ENCODE peak calls at places on chromosomes 6 and 20, in ten cellular contexts. F, S, Z, K, W, O, G, M, I and P are unnamed samples. For H3K36me3, the result is how much of the 10 kb centered on the place peaks cover.

GRCh38 chr6:157841211-157841840 is 18.3 kb downstream of the SNX9 start:
- DNase-seq in W (no peak), F (no peak), S (no peak), G (no peak), O (peak), K (no peak), I (no peak), Z (peak), M (no peak), P (no peak)

GRCh38 chr6:71080793-71081192 is 123.9 kb upstream of the B3GAT2 start:
- DNase-seq in F (peak), W (no peak), I (no peak), G (no peak), M (no peak), K (no peak), O (no peak), Z (no peak), S (peak), P (no peak)

GRCh38 chr20:12068146-12068545 is 150.5 kb downstream of the BTBD3 start:
- DNase-seq in F (peak), I (no peak), G (peak), O (no peak), W (no peak), S (no peak), K (peak), M (no peak), Z (no peak), P (no peak)

GRCh38 chr6:143803769-143804540 is 39.2 kb upstream of the LTV1 start:
- DNase-seq in S (no peak), M (no peak), F (no peak), I (no peak), Z (no peak), W (no peak), G (no peak), O (no peak), K (no peak), P (no peak)

GRCh38 chr6:93388070-93388469 is 31.3 kb downstream of the EPHA7 start:
- DNase-seq in O (no peak), I (no peak), S (no peak), W (no peak), F (no peak), G (no peak), M (no peak), Z (no peak), K (no peak), P (no peak)

GRCh38 chr6:152273638-152274037 is 363.5 kb downstream of the SYNE1 start:
- DNase-seq in O (no peak), F (peak), M (no peak), S (no peak), W (no peak), Z (no peak), K (no peak), I (no peak), G (peak), P (no peak)

GRCh38 chr20:44704551-44704971 is 10.6 kb upstream of the CCN5 start:
- DNase-seq in K (no peak), W (no peak), O (no peak), S (no peak), I (no peak), G (no peak), F (peak), Z (no peak), M (no peak), P (no peak)

GRCh38 chr6:132764370-132764769 is 6.7 kb upstream of the VNN2 start:
- DNase-seq in O (peak), M (peak), G (peak), I (no peak), K (peak), F (peak), Z (no peak), S (peak), W (no peak), P (no peak)

GRCh38 chr6:160293844-160294243 is 35.2 kb upstream of the SLC22A2 start:
- DNase-seq in Z (no peak), I (peak), K (no peak), M (peak), W (no peak), F (no peak), S (no peak), O (peak), G (peak), P (no peak)

GRCh38 chr20:45964024-45964423 is 8.0 kb downstream of the ZNF335 start:
- DNase-seq in K (no peak), F (no peak), G (no peak), I (no peak), Z (no peak), M (no peak), S (no peak), O (no peak), W (no peak), P (no peak)

GRCh38 chr6:54003316-54003715 is 107.9 kb upstream of the MLIP start:
- DNase-seq in I (no peak), W (no peak), Z (no peak), G (no peak), M (no peak), O (no peak), S (no peak), K (no peak), F (no peak), P (no peak)

GRCh38 chr20:58073945-58074920 is 154.2 kb downstream of the ANKRD60 start:
- DNase-seq in M (peak), I (no peak), S (peak), W (no peak), G (no peak), Z (no peak), F (peak), K (no peak), O (no peak), P (no peak)

GRCh38 chr20:36779656-36780025 is 6.1 kb upstream of the DSN1 start:
- DNase-seq in I (no peak), G (peak), K (no peak), M (no peak), O (no peak), S (no peak), F (no peak), W (no peak), Z (no peak), P (no peak)

GRCh38 chr6:4804095-4804494 is 27.9 kb downstream of the CDYL start:
- DNase-seq in I (no peak), G (no peak), M (peak), F (peak), W (no peak), Z (no peak), K (no peak), S (peak), O (no peak), P (no peak)

GRCh38 chr6:41508479-41508878 is 37.7 kb upstream of the FOXP4 start:
- DNase-seq in M (no peak), F (no peak), W (no peak), K (no peak), G (no peak), I (no peak), Z (no peak), S (no peak), O (no peak), P (no peak)

GRCh38 chr6:105380634-105381033 is 22.2 kb downstream of the PREP start:
- DNase-seq in O (no peak), M (no peak), W (no peak), I (no peak), G (no peak), Z (no peak), K (no peak), F (no peak), S (no peak), P (no peak)

GRCh38 chr6:17719323-17720041 is 12.8 kb upstream of the NUP153 start:
- DNase-seq in S (no peak), M (no peak), I (no peak), G (no peak), K (no peak), Z (no peak), F (no peak), W (no peak), O (no peak), P (no peak)

GRCh38 chr6:151082079-151082478 is 157.7 kb upstream of the AKAP12 start:
- DNase-seq in Z (peak), K (no peak), G (no peak), S (no peak), W (no peak), F (peak), I (no peak), O (no peak), M (no peak), P (no peak)

GRCh38 chr6:107439418-107439817 is 19.9 kb downstream of the PDSS2 start:
- DNase-seq in G (no peak), S (no peak), Z (no peak), M (no peak), K (no peak), W (no peak), I (no peak), F (no peak), O (no peak), P (no peak)

GRCh38 chr6:23320588-23320987 is 751.2 kb downstream of the HDGFL1 start:
- DNase-seq in F (no peak), K (no peak), I (no peak), Z (no peak), W (no peak), S (no peak), O (no peak), G (no peak), M (no peak), P (no peak)

GRCh38 chr6:111260570-111261298 is 173.4 kb downstream of the SLC16A10 start:
- DNase-seq in S (no peak), Z (no peak), W (no peak), K (no peak), F (peak), M (no peak), O (no peak), I (no peak), G (no peak), P (no peak)

DNA sequence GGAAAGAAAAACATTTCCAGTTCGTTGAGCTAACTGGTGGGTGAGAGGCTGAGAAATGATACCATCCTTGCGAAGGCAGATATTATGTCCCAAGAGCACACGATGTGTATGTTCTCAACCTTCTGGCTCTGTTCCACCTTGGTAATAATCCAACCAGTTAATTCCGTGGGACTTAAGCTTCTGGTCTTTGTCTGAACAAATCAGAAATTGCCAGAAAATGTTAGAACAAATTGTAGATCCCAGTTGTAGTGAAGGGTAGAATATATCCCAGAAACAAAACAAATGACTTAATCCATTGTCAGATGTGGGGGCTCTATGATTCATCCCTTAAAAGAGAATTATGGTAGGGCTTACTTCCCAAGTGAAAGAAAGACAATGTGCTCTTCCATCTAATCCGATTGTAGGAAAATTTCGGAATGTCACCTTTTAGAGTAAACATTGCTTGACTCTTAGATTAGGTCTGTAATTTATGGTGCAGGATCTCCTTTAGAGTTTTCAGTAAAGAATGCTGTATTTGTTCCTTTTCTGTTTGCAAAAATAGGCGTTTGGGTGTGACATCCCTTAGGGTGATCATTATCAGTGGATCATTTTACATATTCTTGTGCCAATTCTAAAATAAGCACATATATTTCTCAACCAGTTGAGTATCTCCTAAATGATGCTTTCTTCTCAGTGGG is 234.5 kb upstream of the ZNF217 start:
- DNase-seq in S (peak), Z (peak), W (no peak), I (peak), G (no peak), O (no peak), F (peak), M (no peak), K (peak), P (no peak)
- H3K4me3 ChIP-seq in S (peak), Z (peak), W (peak), I (no peak), G (no peak), O (peak), F (peak), M (no peak), K (peak), P (peak)

DNA sequence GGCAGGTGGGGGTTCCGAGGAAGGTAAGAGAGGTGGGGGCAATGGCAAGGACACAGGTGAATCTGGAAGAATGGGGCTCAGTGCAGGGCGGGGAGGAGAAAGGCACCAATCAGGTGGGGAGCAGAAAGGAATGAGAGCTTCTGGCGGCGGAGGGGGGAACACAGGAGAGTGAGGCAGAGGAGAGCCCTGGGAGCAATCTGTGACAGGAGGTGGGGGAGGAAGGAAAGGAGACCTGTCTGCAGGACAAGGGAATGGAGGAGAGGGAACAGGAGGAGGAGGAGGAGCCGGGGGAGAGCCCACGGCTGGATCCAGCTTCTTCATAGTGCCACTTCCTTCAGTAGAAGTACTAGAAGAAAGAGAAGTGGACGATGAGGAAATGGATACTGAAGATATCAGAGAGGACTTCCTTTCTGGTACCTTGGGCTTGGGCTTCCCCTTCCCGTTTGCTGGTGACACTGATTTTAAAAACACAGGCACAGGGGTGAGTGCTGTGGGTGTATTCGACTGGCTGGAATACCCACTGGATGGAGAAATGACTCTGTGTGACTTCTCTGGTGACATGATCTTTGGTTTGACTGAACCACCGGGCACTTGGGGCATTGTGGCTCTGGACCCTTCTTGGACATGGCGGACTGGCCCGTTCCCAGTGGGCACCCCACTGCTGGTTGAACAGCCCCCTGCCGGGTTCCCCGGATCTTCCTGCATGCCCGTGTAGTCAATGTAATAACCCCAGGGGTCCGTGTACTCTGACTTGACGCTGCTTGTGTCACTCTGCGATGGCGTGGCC is 27.4 kb downstream of the HEBP2 start:
- DNase-seq in Z (no peak), F (no peak), M (no peak), S (no peak), G (no peak), K (no peak), O (no peak), I (no peak), W (no peak), P (no peak)
- H3K27ac ChIP-seq in Z (no peak), F (no peak), M (no peak), S (no peak), G (no peak), K (no peak), O (no peak), I (no peak), W (no peak), P (no peak)

GRCh38 chr6:33441457-33441856 is 12.9 kb upstream of the ZBTB9 start:
- DNase-seq in F (no peak), M (no peak), G (no peak), I (no peak), W (no peak), S (no peak), O (no peak), Z (no peak), K (no peak), P (no peak)

GRCh38 chr6:33438978-33439594 is 15.3 kb upstream of the ZBTB9 start:
- DNase-seq in G (no peak), Z (no peak), F (no peak), M (no peak), O (no peak), S (no peak), I (no peak), K (no peak), W (no peak), P (peak)

GRCh38 chr6:33439956-33440648 is 14.3 kb upstream of the ZBTB9 start:
- DNase-seq in F (no peak), I (no peak), Z (no peak), O (no peak), W (no peak), M (no peak), G (no peak), K (no peak), S (no peak), P (no peak)

GRCh38 chr6:33442283-33442682 is 12.1 kb upstream of the ZBTB9 start:
- DNase-seq in F (no peak), M (no peak), G (no peak), S (no peak), K (no peak), W (no peak), O (no peak), Z (no peak), I (no peak), P (no peak)

GRCh38 chr6:33440649-33441309 is 13.6 kb upstream of the ZBTB9 start:
- DNase-seq in S (no peak), I (no peak), W (no peak), G (no peak), O (no peak), F (no peak), K (no peak), M (no peak), Z (no peak), P (no peak)
- H3K36me3 ChIP-seq in S (under half), I (under half), W (half or more), G (under half), O (half or more), F (under half), K (half or more), M (under half), Z (under half), P (under half)

GRCh38 chr20:19048898-19049889 is 163.2 kb upstream of the SLC24A3 start:
- DNase-seq in S (no peak), W (no peak), G (no peak), Z (no peak), M (no peak), F (no peak), K (no peak), I (no peak), O (no peak), P (no peak)

GRCh38 chr20:19045366-19045765 is 167.1 kb upstream of the SLC24A3 start:
- DNase-seq in K (peak), Z (no peak), O (no peak), F (no peak), M (no peak), I (no peak), G (no peak), W (no peak), S (no peak), P (no peak)

GRCh38 chr20:19047951-19048296 is 164.5 kb upstream of the SLC24A3 start:
- DNase-seq in W (no peak), M (no peak), G (no peak), K (no peak), F (no peak), I (peak), O (no peak), S (no peak), Z (no peak), P (no peak)

GRCh38 chr20:19047040-19047950 is 165.1 kb upstream of the SLC24A3 start:
- DNase-seq in W (no peak), G (no peak), O (peak), F (no peak), Z (no peak), K (no peak), I (peak), S (no peak), M (peak), P (no peak)
- H3K4me3 ChIP-seq in W (no peak), G (no peak), O (no peak), F (no peak), Z (no peak), K (no peak), I (no peak), S (no peak), M (no peak), P (no peak)

GRCh38 chr6:7204726-7205125 is 97.0 kb downstream of the RREB1 start:
- DNase-seq in G (no peak), M (no peak), W (no peak), I (no peak), K (no peak), Z (no peak), O (no peak), F (peak), S (no peak), P (no peak)

GRCh38 chr6:7201444-7201731 is 93.6 kb downstream of the RREB1 start:
- DNase-seq in M (no peak), S (no peak), F (no peak), O (no peak), W (no peak), Z (no peak), I (no peak), K (no peak), G (no peak), P (no peak)

GRCh38 chr6:7200598-7201443 is 93.1 kb downstream of the RREB1 start:
- DNase-seq in I (peak), G (no peak), W (no peak), F (no peak), M (peak), S (no peak), O (peak), Z (no peak), K (no peak), P (no peak)

GRCh38 chr6:7201732-7202541 is 94.2 kb downstream of the RREB1 start:
- DNase-seq in F (no peak), W (no peak), S (no peak), O (peak), K (no peak), Z (no peak), M (peak), I (no peak), G (no peak), P (no peak)

DNA sequence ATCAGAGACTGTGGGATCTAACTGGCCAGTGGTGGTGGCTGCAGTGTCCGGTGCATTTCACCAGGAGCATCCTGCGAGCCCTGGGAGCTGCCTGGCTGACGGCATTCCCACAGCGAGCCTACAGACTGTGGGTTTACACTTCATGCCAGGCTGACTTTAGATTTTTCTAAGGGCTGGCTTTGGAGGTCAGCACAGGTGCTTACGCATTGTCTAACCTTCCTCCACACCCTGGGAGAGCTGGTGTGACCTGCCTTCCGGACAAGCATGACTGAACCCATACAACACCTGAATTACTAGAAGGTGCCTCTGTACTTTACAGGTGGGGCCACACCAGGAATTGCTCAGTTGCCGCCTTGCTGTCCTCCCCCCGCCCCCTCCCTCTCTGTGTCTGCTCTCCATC is 96.2 kb downstream of the RREB1 start:
- DNase-seq in F (no peak), M (peak), O (no peak), I (no peak), G (no peak), S (no peak), Z (no peak), K (no peak), W (no peak), P (no peak)
- H3K27ac ChIP-seq in F (no peak), M (peak), O (peak), I (no peak), G (no peak), S (no peak), Z (no peak), K (no peak), W (no peak), P (no peak)

DNA sequence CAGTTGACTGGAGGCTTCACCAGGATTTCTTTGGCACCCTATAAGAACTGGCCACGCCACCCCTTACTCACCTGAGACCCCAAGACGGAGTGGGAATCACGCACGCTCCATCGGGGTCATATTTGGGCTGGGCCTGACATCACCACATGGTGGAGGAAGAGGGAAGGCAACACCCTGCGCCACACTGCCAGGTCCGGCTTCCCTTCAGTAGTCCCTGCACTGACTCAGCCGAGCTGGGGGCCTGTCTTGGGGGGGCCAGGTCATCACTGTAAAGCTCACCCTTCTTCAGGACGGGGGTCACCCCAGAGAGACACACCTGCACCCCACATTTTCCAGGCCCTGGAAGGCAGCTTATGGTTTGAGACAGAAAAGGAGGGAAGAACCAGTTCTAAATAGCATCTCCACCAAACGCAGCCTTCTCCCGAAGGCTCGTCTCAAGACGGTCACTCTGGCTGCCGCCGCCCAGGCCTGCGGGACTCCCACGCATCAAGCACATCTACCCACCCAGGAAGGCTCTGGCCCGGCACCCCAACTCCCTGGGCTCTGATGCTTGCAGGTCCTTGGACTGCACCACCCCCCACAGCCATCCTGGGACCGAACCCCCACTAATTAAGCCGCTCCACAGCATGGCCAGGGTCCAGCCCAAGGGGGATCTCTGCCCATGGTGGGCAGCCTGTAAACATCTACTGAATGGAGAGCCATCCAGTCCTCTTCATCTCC is 51.8 kb downstream of the GINS1 start:
- DNase-seq in I (no peak), W (no peak), O (no peak), G (no peak), F (no peak), Z (no peak), M (no peak), S (no peak), K (no peak), P (no peak)
- H3K36me3 ChIP-seq in I (under half), W (under half), O (half or more), G (under half), F (under half), Z (under half), M (under half), S (under half), K (under half), P (under half)